ENCODE peak calls at places on chromosomes 13 and 19, in seven cellular contexts. One of them, this sample, is unnamed.

GRCh38 chr19:7494416-7495098 is 5.7 kb upstream of the PEX11G start:
- DNase-seq in PC-3: no peak
- DNase-seq in MM.1S: no peak
- DNase-seq in OCI-LY7: no peak
- DNase-seq in HCT116: no peak
- DNase-seq in GM23338: no peak
- DNase-seq in neural progenitor cell: peak; percentile 33
- DNase-seq in this sample: no peak

GRCh38 chr19:16446108-16447014 is 25.4 kb downstream of the EPS15L1 start:
- DNase-seq in GM23338: no peak
- DNase-seq in OCI-LY7: peak; percentile 85
- DNase-seq in neural progenitor cell: no peak
- DNase-seq in HCT116: no peak
- DNase-seq in PC-3: no peak
- DNase-seq in MM.1S: no peak
- DNase-seq in this sample: no peak

GRCh38 chr13:37107868-37108267 is 2.4 kb upstream of the CSNK1A1L start:
- DNase-seq in GM23338: no peak
- DNase-seq in HCT116: no peak
- DNase-seq in OCI-LY7: no peak
- DNase-seq in MM.1S: no peak
- DNase-seq in PC-3: peak; percentile 55
- DNase-seq in neural progenitor cell: no peak
- DNase-seq in this sample: no peak

GRCh38 chr19:16791942-16792341 is 37.3 kb upstream of the SIN3B start:
- DNase-seq in GM23338: no peak
- DNase-seq in neural progenitor cell: no peak
- DNase-seq in MM.1S: no peak
- DNase-seq in PC-3: no peak
- DNase-seq in OCI-LY7: no peak
- DNase-seq in HCT116: no peak
- DNase-seq in this sample: no peak

GRCh38 chr19:18093439-18094161 is 4.0 kb upstream of the MAST3 start:
- DNase-seq in OCI-LY7: peak; percentile 70
- DNase-seq in HCT116: peak; percentile 64
- DNase-seq in MM.1S: no peak
- DNase-seq in PC-3: peak; percentile 41
- DNase-seq in GM23338: peak; percentile 68
- DNase-seq in neural progenitor cell: no peak
- DNase-seq in this sample: no peak

GRCh38 chr13:73740681-73741080 is 393.5 kb downstream of the KLF12 start:
- DNase-seq in neural progenitor cell: no peak
- DNase-seq in MM.1S: no peak
- DNase-seq in HCT116: no peak
- DNase-seq in OCI-LY7: no peak
- DNase-seq in PC-3: no peak
- DNase-seq in GM23338: no peak
- DNase-seq in this sample: no peak

GRCh38 chr13:60267498-60268202 is 103.9 kb upstream of the DIAPH3 start:
- DNase-seq in GM23338: peak; percentile 79
- DNase-seq in HCT116: no peak
- DNase-seq in OCI-LY7: peak; percentile 68
- DNase-seq in neural progenitor cell: peak; percentile 40
- DNase-seq in MM.1S: no peak
- DNase-seq in PC-3: no peak
- DNase-seq in this sample: peak; percentile 53

GRCh38 chr19:51660975-51661600 is 14.5 kb upstream of the SIGLEC14 start:
- DNase-seq in GM23338: peak; percentile 95
- DNase-seq in OCI-LY7: peak; percentile 76
- DNase-seq in PC-3: peak; percentile 95
- DNase-seq in neural progenitor cell: peak; percentile 93
- DNase-seq in MM.1S: peak; percentile 26
- DNase-seq in HCT116: peak; percentile 55
- DNase-seq in this sample: peak; percentile 92

GRCh38 chr13:102978168-102978567 is 88.0 kb downstream of the SLC10A2 start:
- DNase-seq in OCI-LY7: no peak
- DNase-seq in MM.1S: no peak
- DNase-seq in GM23338: no peak
- DNase-seq in HCT116: no peak
- DNase-seq in neural progenitor cell: no peak
- DNase-seq in PC-3: no peak
- DNase-seq in this sample: no peak

GRCh38 chr19:56333506-56333905 is 18.9 kb upstream of the ZSCAN5A start:
- DNase-seq in HCT116: peak; percentile 48
- DNase-seq in OCI-LY7: peak; percentile 61
- DNase-seq in neural progenitor cell: peak; percentile 48
- DNase-seq in MM.1S: peak; percentile 73
- DNase-seq in GM23338: peak; percentile 71
- DNase-seq in PC-3: peak; percentile 87
- DNase-seq in this sample: peak; percentile 77

GRCh38 chr13:25371158-25371557 is 616 bp upstream of the ATP8A2 start:
- DNase-seq in OCI-LY7: no peak
- DNase-seq in GM23338: no peak
- DNase-seq in MM.1S: no peak
- DNase-seq in HCT116: no peak
- DNase-seq in PC-3: no peak
- DNase-seq in neural progenitor cell: no peak
- DNase-seq in this sample: no peak

GRCh38 chr13:25372275-25373081 is 704 bp downstream of the ATP8A2 start:
- DNase-seq in HCT116: no peak
- DNase-seq in neural progenitor cell: peak; percentile 66
- DNase-seq in GM23338: peak; percentile 64
- DNase-seq in PC-3: no peak
- DNase-seq in MM.1S: no peak
- DNase-seq in OCI-LY7: no peak
- DNase-seq in this sample: peak; percentile 14

GRCh38 chr13:25375727-25376358 is 4.1 kb downstream of the ATP8A2 start:
- DNase-seq in HCT116: peak; percentile 31
- DNase-seq in OCI-LY7: peak; percentile 56
- DNase-seq in neural progenitor cell: peak; percentile 54
- DNase-seq in GM23338: peak; percentile 80
- DNase-seq in PC-3: peak; percentile 63
- DNase-seq in MM.1S: peak; percentile 28
- DNase-seq in this sample: peak; percentile 56

GRCh38 chr13:25377244-25377962 is 5.6 kb downstream of the ATP8A2 start:
- DNase-seq in neural progenitor cell: no peak
- DNase-seq in HCT116: no peak
- DNase-seq in MM.1S: no peak
- DNase-seq in OCI-LY7: no peak
- DNase-seq in PC-3: no peak
- DNase-seq in GM23338: no peak
- DNase-seq in this sample: no peak

DNA sequence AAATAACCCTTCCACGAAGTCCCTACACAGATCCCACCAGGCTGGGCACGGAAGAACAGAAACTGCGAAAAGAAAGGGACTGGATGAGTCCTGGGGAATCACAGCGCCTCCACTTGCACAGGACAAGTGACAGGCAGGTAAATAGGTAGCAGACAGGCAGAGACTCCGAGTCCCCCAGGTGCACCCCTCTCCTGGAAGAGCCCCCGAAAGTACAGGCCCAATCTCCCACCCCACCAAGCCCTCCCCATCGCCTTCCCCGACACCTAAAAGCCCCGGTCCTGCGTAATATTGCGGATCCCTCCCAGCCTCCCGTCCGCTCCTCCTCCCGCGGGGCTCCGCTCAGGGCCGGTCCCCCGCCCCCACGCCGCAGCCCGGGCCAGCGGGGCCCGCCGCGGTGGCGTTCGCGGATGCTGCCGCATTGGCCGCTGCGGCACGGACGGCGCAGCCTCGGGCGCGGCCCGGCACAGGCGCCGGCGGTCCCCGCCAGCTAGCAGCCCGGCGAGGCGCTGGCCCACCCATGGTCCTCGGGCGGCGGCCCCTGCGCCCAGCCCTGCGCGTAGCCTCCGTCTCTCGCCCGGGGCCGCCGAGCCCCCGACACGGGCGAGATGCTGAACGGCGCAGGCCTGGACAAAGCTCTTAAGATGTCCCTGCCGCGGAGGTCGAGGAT is at the start of gene ATP8A2:
- DNase-seq in GM23338: peak; percentile 58
- DNase-seq in MM.1S: no peak
- DNase-seq in neural progenitor cell: peak; percentile 78
- DNase-seq in OCI-LY7: no peak
- DNase-seq in PC-3: no peak
- DNase-seq in HCT116: no peak
- DNase-seq in this sample: peak; percentile 30
- TF ChIP-seq CTCF in GM23338: peak; percentile 41
- TF ChIP-seq CTCF in MM.1S: no peak
- TF ChIP-seq CTCF in neural progenitor cell: no peak
- TF ChIP-seq CTCF in OCI-LY7: no peak
- TF ChIP-seq CTCF in PC-3: no peak
- TF ChIP-seq CTCF in HCT116: no peak
- TF ChIP-seq CTCF in this sample: no peak

GRCh38 chr13:110396913-110397379 is 89.9 kb downstream of the COL4A2 start:
- DNase-seq in HCT116: no peak
- DNase-seq in OCI-LY7: no peak
- DNase-seq in PC-3: peak; percentile 92
- DNase-seq in MM.1S: no peak
- DNase-seq in GM23338: no peak
- DNase-seq in neural progenitor cell: no peak
- DNase-seq in this sample: peak; percentile 73
- TF ChIP-seq EZH2phosphoT487 in HCT116: no peak
- TF ChIP-seq EZH2phosphoT487 in OCI-LY7: no peak
- TF ChIP-seq EZH2phosphoT487 in PC-3: no peak
- TF ChIP-seq EZH2phosphoT487 in MM.1S: no peak
- TF ChIP-seq EZH2phosphoT487 in GM23338: no peak
- TF ChIP-seq EZH2phosphoT487 in neural progenitor cell: no peak
- TF ChIP-seq EZH2phosphoT487 in this sample: no peak

DNA sequence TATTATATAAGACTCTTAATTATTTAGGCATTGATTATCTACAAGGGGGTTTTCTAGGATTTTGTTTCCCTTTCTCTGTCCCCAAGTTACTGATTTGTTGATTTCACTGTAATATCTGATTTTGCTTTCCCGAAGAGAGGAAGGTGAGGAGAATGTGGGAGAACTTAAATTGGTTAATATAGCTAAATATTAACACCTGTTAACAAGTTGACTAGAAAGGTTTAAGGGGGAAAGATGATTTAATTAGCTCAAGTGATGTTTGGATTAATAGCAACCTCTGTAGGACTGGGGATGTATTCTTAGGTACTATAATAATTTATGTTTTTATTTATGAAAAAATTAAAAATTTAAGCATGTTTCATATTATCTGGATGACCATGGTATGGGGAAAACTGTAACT is 35.1 kb downstream of the SPATA13 start:
- DNase-seq in HCT116: no peak
- DNase-seq in GM23338: no peak
- DNase-seq in MM.1S: no peak
- DNase-seq in OCI-LY7: no peak
- DNase-seq in neural progenitor cell: no peak
- DNase-seq in PC-3: no peak
- DNase-seq in this sample: no peak
- TF ChIP-seq CTCF in HCT116: no peak
- TF ChIP-seq CTCF in GM23338: no peak
- TF ChIP-seq CTCF in MM.1S: no peak
- TF ChIP-seq CTCF in OCI-LY7: no peak
- TF ChIP-seq CTCF in neural progenitor cell: no peak
- TF ChIP-seq CTCF in PC-3: no peak
- TF ChIP-seq CTCF in this sample: no peak

DNA sequence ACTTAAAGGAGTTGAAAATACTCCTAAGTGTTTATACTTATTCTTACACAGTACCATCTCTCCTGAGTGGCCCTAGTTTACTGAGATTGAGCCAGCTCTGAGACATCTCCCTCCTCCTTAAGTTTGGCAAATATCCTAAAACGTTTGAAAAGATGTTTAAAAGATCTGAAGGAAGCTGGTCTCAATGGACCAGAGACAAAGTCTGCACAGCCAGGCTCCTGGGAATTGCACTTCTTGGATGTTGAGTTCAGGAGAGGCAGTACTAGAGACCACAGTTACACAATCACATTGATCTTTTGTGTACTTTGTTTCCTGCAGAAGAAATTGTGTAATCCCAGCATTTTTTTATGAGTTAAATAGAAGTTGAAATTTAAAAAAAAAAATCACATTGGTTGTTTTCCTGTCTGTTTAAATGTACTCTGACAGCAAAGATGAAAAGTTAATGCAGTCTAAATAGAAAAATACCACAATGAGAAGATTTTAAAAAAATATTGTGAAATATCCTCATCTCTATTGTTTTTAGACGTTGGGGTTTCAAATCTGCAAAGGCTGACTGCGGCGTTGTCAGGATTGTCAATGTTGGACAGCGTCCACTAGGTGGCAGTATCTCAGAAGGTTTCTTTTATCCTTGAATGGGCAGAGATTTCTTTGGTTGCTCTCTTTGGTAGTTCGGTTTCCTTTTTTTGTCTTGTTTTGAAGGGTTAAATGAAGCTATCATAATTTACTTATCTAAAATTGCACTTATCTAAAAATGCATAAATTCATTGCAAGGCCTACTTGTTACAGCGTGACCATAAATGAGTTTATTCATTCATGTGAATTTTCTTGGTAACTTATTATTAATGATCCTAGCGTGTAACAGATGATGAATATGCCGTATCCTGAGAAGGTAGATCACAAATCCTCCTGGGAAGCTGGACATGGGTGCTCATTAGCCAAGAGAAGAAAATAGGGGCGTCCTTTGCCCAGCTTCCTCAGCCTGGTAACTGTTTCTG is 20.9 kb downstream of the TNFSF11 start:
- DNase-seq in neural progenitor cell: peak; percentile 83
- DNase-seq in HCT116: peak; percentile 51
- DNase-seq in GM23338: peak; percentile 89
- DNase-seq in OCI-LY7: peak; percentile 71
- DNase-seq in MM.1S: peak; percentile 40
- DNase-seq in PC-3: peak; percentile 78
- DNase-seq in this sample: peak; percentile 87
- TF ChIP-seq EZH2phosphoT487 in neural progenitor cell: no peak
- TF ChIP-seq EZH2phosphoT487 in HCT116: no peak
- TF ChIP-seq EZH2phosphoT487 in GM23338: no peak
- TF ChIP-seq EZH2phosphoT487 in OCI-LY7: no peak
- TF ChIP-seq EZH2phosphoT487 in MM.1S: no peak
- TF ChIP-seq EZH2phosphoT487 in PC-3: no peak
- TF ChIP-seq EZH2phosphoT487 in this sample: no peak

GRCh38 chr19:35153701-35154534 is 617 bp upstream of the FXYD5 start:
- DNase-seq in PC-3: peak; percentile 58
- DNase-seq in OCI-LY7: peak; percentile 59
- DNase-seq in GM23338: peak; percentile 88
- DNase-seq in MM.1S: peak; percentile 69
- DNase-seq in neural progenitor cell: peak; percentile 79
- DNase-seq in HCT116: no peak
- DNase-seq in this sample: peak; percentile 67
- TF ChIP-seq CTCF in PC-3: peak; percentile 54
- TF ChIP-seq CTCF in OCI-LY7: peak; percentile 71
- TF ChIP-seq CTCF in GM23338: peak; percentile 52
- TF ChIP-seq CTCF in MM.1S: peak; percentile 73
- TF ChIP-seq CTCF in neural progenitor cell: peak; percentile 68
- TF ChIP-seq CTCF in HCT116: peak; percentile 72
- TF ChIP-seq CTCF in this sample: peak; percentile 40

DNA sequence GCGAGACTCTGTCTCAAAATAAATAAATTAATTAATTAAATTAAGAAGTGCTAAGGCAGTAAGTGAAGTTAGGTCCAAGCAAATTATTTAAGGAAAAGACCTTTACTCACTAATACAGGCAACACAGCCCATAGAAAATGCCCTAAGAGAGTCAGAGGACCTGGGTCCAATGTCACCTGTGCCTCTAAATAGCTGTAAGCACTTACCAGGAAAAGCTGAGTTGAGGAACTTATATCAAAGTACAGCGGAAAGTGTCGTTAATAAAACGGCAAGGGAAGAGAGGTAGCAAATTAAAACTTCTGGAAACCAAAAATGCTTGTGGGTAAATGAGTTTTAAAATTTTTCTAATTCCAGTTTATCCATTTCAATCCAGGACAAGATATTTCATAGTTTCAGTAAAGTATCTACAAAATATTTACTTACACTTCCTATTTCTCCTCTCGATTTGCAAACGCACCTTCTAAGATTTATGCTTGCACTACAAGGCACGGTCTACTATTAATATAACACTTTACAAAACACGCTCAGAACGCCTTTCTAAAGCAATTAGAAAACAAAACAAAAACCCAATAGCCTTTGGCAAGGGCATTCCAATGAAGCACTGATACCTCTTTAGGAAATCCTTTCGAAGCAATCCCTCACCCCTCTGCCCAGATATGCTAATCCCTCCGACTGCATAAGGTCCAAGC is 967 bp downstream of the VPS36 start:
- DNase-seq in OCI-LY7: peak; percentile 14
- DNase-seq in GM23338: no peak
- DNase-seq in HCT116: no peak
- DNase-seq in neural progenitor cell: no peak
- DNase-seq in MM.1S: peak; percentile 9
- DNase-seq in PC-3: no peak
- DNase-seq in this sample: no peak
- TF ChIP-seq EZH2phosphoT487 in OCI-LY7: no peak
- TF ChIP-seq EZH2phosphoT487 in GM23338: no peak
- TF ChIP-seq EZH2phosphoT487 in HCT116: no peak
- TF ChIP-seq EZH2phosphoT487 in neural progenitor cell: no peak
- TF ChIP-seq EZH2phosphoT487 in MM.1S: no peak
- TF ChIP-seq EZH2phosphoT487 in PC-3: no peak
- TF ChIP-seq EZH2phosphoT487 in this sample: no peak